ENCODE peak calls at places on chromosome 22, in nine cellular contexts. D, V, P, T, F, M, C, S and Y are unnamed samples.

GRCh38 chr22:25747245-25747944 is 5.4 kb downstream of the MYO18B start:
- DNase-seq in D (no peak), V (peak), P (peak), T (no peak), F (peak), M (no peak), C (peak), S (peak), Y (no peak)

GRCh38 chr22:50299724-50300619 is 7.5 kb downstream of the PLXNB2 start:
- DNase-seq in D (peak), V (no peak), P (no peak), T (no peak), F (peak), M (peak), C (no peak), S (no peak), Y (peak)

GRCh38 chr22:48492371-48493320 is 1335.0 kb downstream of the BRD1 start:
- DNase-seq in D (peak), V (peak), P (peak), T (peak), F (peak), M (peak), C (peak), S (peak), Y (peak)

GRCh38 chr22:39745789-39746188 is 147.8 kb downstream of the ENTHD1 start:
- DNase-seq in D (no peak), V (no peak), P (no peak), T (no peak), F (no peak), M (no peak), C (no peak), S (no peak), Y (no peak)

GRCh38 chr22:34115722-34116121 is 195.4 kb upstream of the LARGE1 start:
- DNase-seq in D (no peak), V (no peak), P (no peak), T (no peak), F (no peak), M (no peak), C (no peak), S (no peak), Y (no peak)

GRCh38 chr22:28222976-28223375 is 303.9 kb upstream of the PITPNB start:
- DNase-seq in D (no peak), V (no peak), P (no peak), T (no peak), F (no peak), M (no peak), C (peak), S (no peak), Y (no peak)

GRCh38 chr22:38873469-38874411 is 1.7 kb upstream of the CBX6 start:
- DNase-seq in D (no peak), V (no peak), P (no peak), T (peak), F (no peak), M (no peak), C (no peak), S (no peak), Y (no peak)

GRCh38 chr22:26615149-26615548 is 2.7 kb downstream of the CRYBB1 start:
- DNase-seq in D (no peak), V (no peak), P (no peak), T (peak), F (no peak), M (no peak), C (no peak), S (no peak), Y (no peak)

GRCh38 chr22:49426098-49426497 is 401.6 kb downstream of the BRD1 start:
- DNase-seq in D (no peak), V (no peak), P (no peak), T (no peak), F (no peak), M (no peak), C (no peak), S (peak), Y (no peak)

GRCh38 chr22:33806191-33806590 is 114.1 kb downstream of the LARGE1 start:
- DNase-seq in D (no peak), V (no peak), P (no peak), T (no peak), F (no peak), M (no peak), C (no peak), S (no peak), Y (no peak)

GRCh38 chr22:40007826-40008710 is 13.3 kb downstream of the FAM83F start:
- DNase-seq in D (no peak), V (peak), P (no peak), T (no peak), F (no peak), M (no peak), C (no peak), S (peak), Y (no peak)

GRCh38 chr22:30192427-30192826 is 54.1 kb downstream of the LIF start:
- DNase-seq in D (no peak), V (no peak), P (no peak), T (no peak), F (no peak), M (no peak), C (no peak), S (no peak), Y (no peak)

GRCh38 chr22:46997311-46997970 is 235.0 kb downstream of the TBC1D22A start:
- DNase-seq in D (no peak), V (no peak), P (no peak), T (no peak), F (no peak), M (no peak), C (no peak), S (no peak), Y (no peak)

GRCh38 chr22:35384567-35384966 is 3.7 kb downstream of the HMOX1 start:
- DNase-seq in D (no peak), V (no peak), P (no peak), T (no peak), F (no peak), M (no peak), C (no peak), S (no peak), Y (no peak)

GRCh38 chr22:37443086-37443485 is 15.8 kb upstream of the ELFN2 start:
- DNase-seq in D (no peak), V (no peak), P (no peak), T (no peak), F (no peak), M (no peak), C (no peak), S (no peak), Y (no peak)
- H3K4me3 ChIP-seq in D (no peak), V (no peak), P (no peak), T (no peak), F (no peak), M (no peak), C (no peak), S (no peak), Y (no peak)

GRCh38 chr22:31344369-31345330 is 1.5 kb downstream of the PATZ1 start:
- DNase-seq in D (peak), V (peak), P (no peak), T (peak), F (peak), M (peak), C (peak), S (peak), Y (peak)

GRCh38 chr22:31346733-31347250 is 646 bp upstream of the PATZ1 start:
- DNase-seq in D (peak), V (peak), P (no peak), T (peak), F (peak), M (peak), C (peak), S (peak), Y (peak)

GRCh38 chr22:31347251-31348008 is 1.3 kb upstream of the PATZ1 start:
- DNase-seq in D (peak), V (peak), P (peak), T (peak), F (peak), M (peak), C (peak), S (peak), Y (peak)

GRCh38 chr22:31346255-31346732 is at the start of gene PATZ1:
- DNase-seq in D (peak), V (peak), P (peak), T (peak), F (peak), M (peak), C (peak), S (peak), Y (peak)

DNA sequence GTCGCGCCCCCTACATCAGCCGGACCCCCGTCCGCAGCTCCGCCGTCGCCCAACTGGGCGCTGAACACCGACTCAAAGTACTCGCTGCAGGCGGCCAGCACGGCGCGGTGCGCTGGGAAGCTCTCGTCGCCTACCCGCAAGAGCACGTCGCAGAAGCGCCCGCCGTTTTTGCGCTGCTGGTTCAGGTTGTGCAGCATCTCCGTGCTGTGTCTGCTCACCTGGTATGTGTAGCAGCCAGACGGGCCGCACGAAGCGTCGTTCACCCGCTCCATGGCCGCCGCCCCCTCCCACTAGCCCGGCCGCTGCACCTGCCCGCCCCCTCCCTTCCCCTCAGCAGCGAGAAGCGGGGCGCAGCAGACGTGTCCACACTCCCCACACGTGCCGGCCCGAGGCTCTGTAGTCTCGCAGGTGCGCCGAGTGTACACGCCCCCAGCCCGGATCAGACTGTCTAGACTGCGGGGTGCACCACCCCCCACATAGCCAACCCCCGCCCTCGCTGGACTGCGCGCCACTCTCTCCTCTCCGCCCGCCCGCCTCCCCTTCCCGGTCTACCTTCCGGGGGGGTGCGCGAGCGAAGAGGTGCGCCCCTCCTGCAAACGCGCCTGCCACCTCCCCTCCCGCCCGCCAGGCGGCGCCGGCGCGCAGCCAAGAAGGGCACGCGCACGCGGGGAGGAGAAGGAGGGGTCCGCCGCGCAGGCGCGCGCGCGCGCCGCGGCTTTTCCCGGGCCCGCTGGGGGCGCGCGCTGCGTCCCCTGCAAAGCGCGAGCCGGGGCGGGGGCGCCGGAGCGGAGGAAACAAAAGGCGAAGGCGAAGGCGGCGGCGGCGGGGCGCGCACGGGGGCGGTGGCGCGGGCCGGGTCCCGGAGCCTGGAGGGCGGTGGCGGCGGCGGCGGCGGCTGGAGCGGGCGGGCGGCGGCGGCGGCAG is 553 bp downstream of the PATZ1 start:
- DNase-seq in D (peak), V (peak), P (peak), T (peak), F (peak), M (peak), C (peak), S (peak), Y (peak)
- H3K4me3 ChIP-seq in D (peak), V (peak), P (peak), T (peak), F (peak), M (peak), C (peak), S (peak), Y (peak)

GRCh38 chr22:19757140-19757984 is 3.2 kb upstream of the TBX1 start:
- DNase-seq in D (no peak), V (no peak), P (no peak), T (peak), F (peak), M (no peak), C (no peak), S (no peak), Y (no peak)

GRCh38 chr22:19756288-19757128 is 4.1 kb upstream of the TBX1 start:
- DNase-seq in D (no peak), V (no peak), P (no peak), T (peak), F (peak), M (peak), C (no peak), S (no peak), Y (peak)

GRCh38 chr22:19754701-19755144 is 5.9 kb upstream of the TBX1 start:
- DNase-seq in D (no peak), V (no peak), P (no peak), T (no peak), F (no peak), M (no peak), C (no peak), S (no peak), Y (no peak)

GRCh38 chr22:19755145-19755710 is 5.3 kb upstream of the TBX1 start:
- DNase-seq in D (no peak), V (no peak), P (no peak), T (no peak), F (no peak), M (no peak), C (no peak), S (no peak), Y (no peak)

GRCh38 chr22:19755722-19756287 is 4.8 kb upstream of the TBX1 start:
- DNase-seq in D (no peak), V (no peak), P (no peak), T (no peak), F (no peak), M (no peak), C (no peak), S (no peak), Y (no peak)
- H3K4me3 ChIP-seq in D (no peak), V (no peak), P (no peak), T (no peak), F (no peak), M (no peak), C (no peak), S (no peak), Y (no peak)

GRCh38 chr22:36384766-36385400 is 2.9 kb downstream of the MYH9 start:
- DNase-seq in D (no peak), V (no peak), P (no peak), T (peak), F (no peak), M (no peak), C (peak), S (no peak), Y (no peak)
- H3K4me3 ChIP-seq in D (peak), V (peak), P (peak), T (peak), F (peak), M (peak), C (peak), S (peak), Y (no peak)

GRCh38 chr22:19759994-19760651 is 455 bp upstream of the TBX1 start:
- DNase-seq in D (no peak), V (no peak), P (no peak), T (no peak), F (peak), M (no peak), C (no peak), S (no peak), Y (no peak)
- H3K4me3 ChIP-seq in D (peak), V (peak), P (no peak), T (no peak), F (peak), M (no peak), C (no peak), S (no peak), Y (no peak)

DNA sequence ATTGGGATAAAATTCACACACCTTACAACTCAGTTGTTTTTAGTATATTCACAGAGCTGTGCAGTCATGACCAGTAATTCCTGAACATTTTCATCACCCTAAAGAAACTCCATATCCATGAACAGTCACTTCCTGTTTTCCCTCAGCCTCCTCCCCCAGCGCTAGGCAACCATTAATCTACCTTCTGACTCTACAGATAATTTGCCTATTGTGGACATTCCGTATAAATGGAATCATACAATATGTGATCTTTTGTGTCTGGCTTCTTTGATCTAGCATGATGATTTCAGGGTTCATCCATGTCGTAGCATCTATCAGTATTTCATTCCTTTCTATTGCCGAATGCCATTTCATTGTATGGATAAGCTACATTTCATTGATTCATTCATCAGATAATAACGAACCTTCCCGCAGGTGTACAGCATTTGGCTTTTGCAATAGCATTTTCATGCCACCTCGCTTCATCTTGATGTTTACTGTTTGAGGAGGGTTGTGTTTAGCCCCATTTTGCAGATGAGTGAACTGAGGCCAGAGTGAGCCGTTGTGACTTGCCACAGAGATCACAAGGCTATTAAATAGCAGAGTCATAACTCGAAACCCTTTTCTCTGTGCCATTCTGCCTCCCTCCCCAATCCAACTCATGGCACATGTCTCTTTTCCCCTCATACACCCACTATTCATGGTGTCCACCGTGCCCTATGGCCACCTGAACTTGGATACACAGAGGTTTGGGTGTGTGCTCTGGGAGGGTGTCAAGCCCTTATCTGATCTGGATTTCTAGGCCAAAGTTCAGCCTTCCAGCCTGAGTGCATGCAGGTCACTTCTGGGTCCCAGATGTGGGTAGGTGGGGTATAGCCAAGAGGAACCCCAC is 11.1 kb upstream of the MYH9 start:
- DNase-seq in D (no peak), V (no peak), P (no peak), T (no peak), F (no peak), M (peak), C (peak), S (no peak), Y (no peak)
- H3K4me3 ChIP-seq in D (no peak), V (no peak), P (no peak), T (no peak), F (no peak), M (no peak), C (no peak), S (no peak), Y (no peak)

GRCh38 chr22:23524226-23524625 is 55.9 kb downstream of the IGLL1 start:
- DNase-seq in D (no peak), V (no peak), P (no peak), T (no peak), F (no peak), M (no peak), C (no peak), S (peak), Y (no peak)

GRCh38 chr22:23521442-23522113 is 58.5 kb downstream of the IGLL1 start:
- DNase-seq in D (peak), V (peak), P (peak), T (peak), F (peak), M (peak), C (peak), S (peak), Y (peak)

GRCh38 chr22:23520875-23521441 is 59.1 kb downstream of the IGLL1 start:
- DNase-seq in D (peak), V (peak), P (no peak), T (no peak), F (peak), M (peak), C (peak), S (peak), Y (no peak)

GRCh38 chr22:23523746-23524145 is 56.3 kb downstream of the IGLL1 start:
- DNase-seq in D (no peak), V (peak), P (no peak), T (no peak), F (no peak), M (no peak), C (no peak), S (peak), Y (no peak)

GRCh38 chr22:23522642-23523251 is 57.3 kb downstream of the IGLL1 start:
- DNase-seq in D (no peak), V (peak), P (no peak), T (no peak), F (peak), M (no peak), C (peak), S (peak), Y (no peak)
- H3K4me3 ChIP-seq in D (peak), V (peak), P (peak), T (peak), F (no peak), M (no peak), C (no peak), S (no peak), Y (no peak)

GRCh38 chr22:43540570-43540969 is 128.8 kb downstream of the MPPED1 start:
- DNase-seq in D (no peak), V (no peak), P (no peak), T (no peak), F (no peak), M (no peak), C (no peak), S (no peak), Y (no peak)

GRCh38 chr22:43539572-43540533 is 128.0 kb downstream of the MPPED1 start:
- DNase-seq in D (no peak), V (no peak), P (no peak), T (no peak), F (no peak), M (no peak), C (no peak), S (peak), Y (no peak)

GRCh38 chr22:43542681-43543521 is 131.1 kb downstream of the MPPED1 start:
- DNase-seq in D (no peak), V (no peak), P (no peak), T (no peak), F (no peak), M (no peak), C (no peak), S (no peak), Y (no peak)

GRCh38 chr22:43541022-43541421 is 129.2 kb downstream of the MPPED1 start:
- DNase-seq in D (no peak), V (no peak), P (no peak), T (no peak), F (no peak), M (no peak), C (no peak), S (no peak), Y (no peak)

GRCh38 chr22:43541462-43542407 is 129.9 kb downstream of the MPPED1 start:
- DNase-seq in D (no peak), V (no peak), P (no peak), T (no peak), F (no peak), M (no peak), C (no peak), S (no peak), Y (no peak)
- H3K4me3 ChIP-seq in D (no peak), V (no peak), P (no peak), T (no peak), F (no peak), M (no peak), C (no peak), S (no peak), Y (no peak)